ENCODE peak calls at places on chromosomes 6 and 20, in seven cellular contexts. P, M, R, A, O, E and V are unnamed samples.

GRCh38 chr6:75525682-75526081 is 32.1 kb upstream of the FILIP1 start:
- DNase-seq in P (no peak), M (no peak), R (no peak), A (no peak), O (no peak), E (no peak), V (no peak)

GRCh38 chr6:157645201-157645795 is 177.7 kb upstream of the SNX9 start:
- DNase-seq in P (no peak), M (no peak), R (no peak), A (no peak), O (no peak), E (no peak), V (no peak)

GRCh38 chr20:59453634-59454241 is 150.6 kb upstream of the PHACTR3 start:
- DNase-seq in P (no peak), M (no peak), R (no peak), A (no peak), O (no peak), E (no peak), V (no peak)

GRCh38 chr6:116945809-116946208 is 68.8 kb downstream of the RFX6 start:
- DNase-seq in P (no peak), M (no peak), R (no peak), A (no peak), O (no peak), E (no peak), V (no peak)

GRCh38 chr6:31875852-31876251 is 2.9 kb downstream of the SLC44A4 start:
- DNase-seq in P (no peak), M (no peak), R (no peak), A (no peak), O (no peak), E (no peak), V (no peak)

GRCh38 chr6:28789553-28790083 is 134.2 kb downstream of the TRIM27 start:
- DNase-seq in P (no peak), M (peak; percentile 55), R (peak; percentile 42), A (no peak), O (no peak), E (no peak), V (no peak)

GRCh38 chr6:47094351-47094925 is 52.3 kb upstream of the ADGRF1 start:
- DNase-seq in P (no peak), M (no peak), R (peak; percentile 36), A (no peak), O (no peak), E (no peak), V (peak; percentile 25)

GRCh38 chr6:6844451-6844974 is 256.0 kb downstream of the LY86 start:
- DNase-seq in P (no peak), M (no peak), R (no peak), A (no peak), O (no peak), E (no peak), V (no peak)

GRCh38 chr6:134257516-134257915 is 60.4 kb downstream of the SGK1 start:
- DNase-seq in P (no peak), M (no peak), R (no peak), A (no peak), O (no peak), E (no peak), V (no peak)

GRCh38 chr6:18269253-18269652 is 4.9 kb upstream of the DEK start:
- DNase-seq in P (no peak), M (no peak), R (no peak), A (no peak), O (no peak), E (no peak), V (peak; percentile 42)

GRCh38 chr6:166955121-166955864 is 1.1 kb downstream of the RNASET2 start:
- DNase-seq in P (peak; percentile 21), M (no peak), R (no peak), A (no peak), O (peak; percentile 12), E (peak; percentile 15), V (no peak)

GRCh38 chr6:69285054-69285453 is 511.8 kb downstream of the LMBRD1 start:
- DNase-seq in P (no peak), M (no peak), R (no peak), A (no peak), O (no peak), E (no peak), V (no peak)

GRCh38 chr20:20499469-20499868 is 131.6 kb downstream of the INSM1 start:
- DNase-seq in P (no peak), M (no peak), R (no peak), A (no peak), O (no peak), E (no peak), V (no peak)

GRCh38 chr20:48194578-48194977 is 409.3 kb upstream of the SULF2 start:
- DNase-seq in P (no peak), M (no peak), R (no peak), A (no peak), O (no peak), E (no peak), V (no peak)

GRCh38 chr20:29497261-29497671 is 1760.2 kb upstream of the DEFB115 start:
- DNase-seq in P (no peak), M (peak; percentile 33), R (no peak), A (no peak), O (no peak), E (no peak), V (no peak)

GRCh38 chr6:168152306-168152963 is 73.4 kb upstream of the FRMD1 start:
- DNase-seq in P (no peak), M (no peak), R (no peak), A (no peak), O (no peak), E (no peak), V (no peak)

GRCh38 chr6:67252663-67253062 is 1382.4 kb upstream of the ADGRB3 start:
- DNase-seq in P (no peak), M (peak; percentile 63), R (no peak), A (no peak), O (no peak), E (no peak), V (no peak)

GRCh38 chr20:366042-366718 is 14.4 kb upstream of the TRIB3 start:
- DNase-seq in P (no peak), M (no peak), R (no peak), A (no peak), O (no peak), E (no peak), V (no peak)

GRCh38 chr6:56798163-56798562 is 155.5 kb upstream of the DST start:
- DNase-seq in P (no peak), M (peak; percentile 84), R (peak; percentile 22), A (no peak), O (no peak), E (no peak), V (no peak)

GRCh38 chr6:4114123-4114522 is 21.3 kb downstream of the ECI2 start:
- DNase-seq in P (no peak), M (no peak), R (no peak), A (no peak), O (no peak), E (no peak), V (no peak)

GRCh38 chr6:46876126-46876525 is 45.6 kb downstream of the ADGRF5 start:
- DNase-seq in P (no peak), M (no peak), R (peak; percentile 92), A (no peak), O (no peak), E (no peak), V (peak; percentile 7)

GRCh38 chr6:154399097-154399496 is 42.5 kb upstream of the IPCEF1 start:
- DNase-seq in P (no peak), M (no peak), R (no peak), A (no peak), O (no peak), E (no peak), V (peak; percentile 11)